ENCODE peak calls at places on chromosomes 2 and 18, in six cellular contexts. Y is suprapubic skin, C is DND-41, F is cardiac muscle cell, E is mesendoderm, R is upper lobe of right lung. I is an unnamed sample.

GRCh38 chr18:76454429-76454828 is 40.6 kb downstream of the ZNF516 start:
- DNase-seq in Y (no peak), R (no peak), C (no peak), F (no peak), E (no peak), I (no peak)

GRCh38 chr2:126874961-126875360 is 23.7 kb upstream of the TEX51 start:
- DNase-seq in E (no peak), R (no peak), Y (no peak), F (no peak), C (no peak), I (no peak)

GRCh38 chr18:32048507-32049091 is 30.0 kb downstream of the RNF125 start:
- DNase-seq in E (peak), F (peak), R (no peak), Y (no peak), C (no peak), I (no peak)

GRCh38 chr2:238868067-238868524 is 20.2 kb downstream of the TWIST2 start:
- DNase-seq in F (peak), E (no peak), Y (peak), C (no peak), R (peak), I (no peak)

GRCh38 chr2:169768262-169768995 is 30.2 kb upstream of the SSB start:
- DNase-seq in Y (no peak), E (no peak), R (peak), C (no peak), F (no peak), I (no peak)

GRCh38 chr18:631560-631959 is 25.9 kb upstream of the TYMS start:
- DNase-seq in F (no peak), R (no peak), E (no peak), Y (no peak), C (no peak), I (no peak)

GRCh38 chr18:54242327-54242726 is 17.9 kb upstream of the MBD2 start:
- DNase-seq in E (no peak), R (no peak), C (no peak), Y (no peak), F (no peak), I (no peak)

GRCh38 chr2:117065912-117066311 is 748.6 kb upstream of the DDX18 start:
- DNase-seq in E (no peak), Y (no peak), F (no peak), R (no peak), C (no peak), I (no peak)

GRCh38 chr2:179612108-179612507 is 249.3 kb downstream of the ZNF385B start:
- DNase-seq in Y (no peak), C (no peak), F (no peak), E (peak), R (no peak), I (no peak)

GRCh38 chr2:232418466-232419244 is 12.0 kb downstream of the ALPG start:
- DNase-seq in Y (peak), E (peak), F (peak), C (no peak), R (peak), I (no peak)

GRCh38 chr2:81529944-81530343 is 1225.4 kb upstream of the LRRTM1 start:
- DNase-seq in E (no peak), C (no peak), R (no peak), Y (no peak), F (no peak), I (no peak)

DNA sequence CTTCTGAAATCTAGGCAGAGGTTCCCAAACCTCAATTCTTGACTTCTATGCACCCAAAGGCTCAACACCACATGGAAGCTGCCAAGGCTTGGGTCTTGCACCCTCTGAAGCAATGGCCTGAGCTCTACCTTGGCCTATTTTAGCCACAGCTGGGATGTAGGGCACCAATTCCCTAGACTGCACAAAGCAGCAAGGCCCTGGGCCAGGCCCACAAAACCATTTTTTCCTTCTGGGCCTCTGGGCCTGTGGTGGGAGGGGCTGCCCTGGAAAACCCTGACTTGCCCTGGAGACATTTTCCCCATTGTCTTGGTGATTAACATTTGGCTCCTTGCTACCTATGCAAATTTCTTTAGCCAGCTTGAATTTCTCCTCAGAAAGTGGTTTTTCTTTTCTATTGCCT is 315.2 kb downstream of the DCDC2C start:
- DNase-seq in E (no peak), F (no peak), C (no peak), Y (no peak), R (no peak), I (no peak)
- H3K27ac ChIP-seq in E (no peak), F (no peak), C (no peak), Y (no peak), R (no peak), I (no peak)

DNA sequence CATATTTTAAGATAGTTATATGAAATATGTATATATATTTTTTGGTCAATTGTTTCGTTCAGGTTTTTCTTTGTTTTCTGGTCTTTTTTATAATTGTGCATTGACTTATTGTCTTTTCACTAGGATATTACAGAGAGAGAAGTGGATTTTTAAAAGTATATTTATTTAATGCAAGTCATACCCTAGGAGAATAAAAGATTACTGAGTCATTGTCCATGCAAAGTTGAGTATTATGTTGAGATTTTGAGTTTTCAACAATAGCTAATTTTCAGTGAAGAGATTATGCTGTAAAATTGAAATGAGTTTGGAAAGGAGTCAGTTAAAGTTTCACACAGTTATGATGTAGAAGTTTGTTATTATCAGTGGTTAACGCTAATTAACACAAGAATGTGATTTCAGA is 203.6 kb upstream of the SPRED2 start:
- DNase-seq in Y (no peak), F (no peak), C (no peak), E (no peak), R (no peak), I (no peak)
- H3K27ac ChIP-seq in Y (no peak), F (no peak), C (no peak), E (no peak), R (no peak), I (no peak)

GRCh38 chr2:188634656-188635055 is 339.5 kb upstream of the COL3A1 start:
- DNase-seq in F (no peak), R (no peak), C (no peak), Y (no peak), E (no peak), I (no peak)

GRCh38 chr2:188629890-188630483 is 338.3 kb downstream of the GULP1 start:
- DNase-seq in E (no peak), C (no peak), F (peak), Y (no peak), R (no peak), I (no peak)

GRCh38 chr2:188623995-188624643 is 332.4 kb downstream of the GULP1 start:
- DNase-seq in Y (no peak), R (no peak), E (peak), F (peak), C (no peak), I (no peak)

GRCh38 chr2:188631037-188631794 is 339.5 kb downstream of the GULP1 start:
- DNase-seq in E (no peak), R (no peak), Y (no peak), C (no peak), F (no peak), I (no peak)

GRCh38 chr2:188628989-188629889 is 337.6 kb downstream of the GULP1 start:
- DNase-seq in R (no peak), F (peak), Y (no peak), C (no peak), E (peak), I (no peak)
- H3K27ac ChIP-seq in R (no peak), F (no peak), Y (peak), C (no peak), E (no peak), I (no peak)

DNA sequence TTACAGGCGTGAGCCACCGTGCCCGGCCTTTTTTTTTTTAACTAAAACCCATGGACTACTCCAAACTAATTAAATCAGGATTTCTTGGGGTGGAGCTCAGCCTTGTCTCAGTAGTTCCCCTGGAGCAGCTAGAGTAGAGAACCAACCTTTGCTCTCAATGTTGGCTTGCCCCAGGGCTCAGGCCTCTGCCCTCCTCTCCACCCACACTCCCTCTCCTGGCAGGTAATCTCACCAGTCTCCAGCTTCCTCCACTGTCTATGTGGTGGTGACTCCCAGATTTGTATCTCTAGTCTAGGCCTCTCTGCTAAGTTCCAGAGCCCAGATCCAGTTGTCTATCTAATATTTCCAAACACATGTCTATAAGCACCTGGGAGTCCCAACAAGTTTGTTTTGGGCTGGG is 9.6 kb upstream of the MTA3 start:
- DNase-seq in R (no peak), E (peak), Y (no peak), C (no peak), F (no peak), I (no peak)
- H3K27ac ChIP-seq in R (no peak), E (no peak), Y (no peak), C (no peak), F (no peak), I (no peak)

GRCh38 chr2:212032032-212032431 is 506.6 kb downstream of the ERBB4 start:
- DNase-seq in Y (no peak), F (peak), R (no peak), E (no peak), C (no peak), I (no peak)

GRCh38 chr2:212032536-212033219 is 505.9 kb downstream of the ERBB4 start:
- DNase-seq in C (no peak), R (no peak), Y (no peak), F (peak), E (no peak), I (no peak)

GRCh38 chr2:212033888-212034287 is 504.7 kb downstream of the ERBB4 start:
- DNase-seq in F (no peak), E (no peak), C (no peak), Y (no peak), R (no peak), I (no peak)

GRCh38 chr2:212027681-212028628 is 510.6 kb downstream of the ERBB4 start:
- DNase-seq in C (no peak), F (peak), E (no peak), R (no peak), Y (no peak), I (no peak)

DNA sequence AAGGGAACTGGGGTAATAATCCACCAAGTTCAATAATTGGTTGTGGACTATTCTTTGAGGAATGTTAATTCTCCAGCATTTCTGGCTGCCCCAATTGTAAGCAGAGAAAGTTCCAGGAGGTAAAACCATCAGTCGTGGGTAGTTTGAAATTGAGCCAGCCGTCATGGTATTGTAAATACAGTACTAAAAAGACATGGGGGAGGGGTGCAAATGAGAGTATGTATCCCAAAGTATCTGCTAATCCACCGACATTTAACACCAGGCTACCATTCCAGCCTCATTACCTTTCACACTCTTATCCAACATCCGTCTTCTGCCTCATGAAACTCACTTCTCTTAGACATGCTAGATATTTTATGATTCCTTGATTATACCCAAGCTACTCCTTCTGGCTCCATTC is 507.9 kb downstream of the ERBB4 start:
- DNase-seq in Y (no peak), F (no peak), E (peak), C (no peak), R (no peak), I (no peak)
- H3K27ac ChIP-seq in Y (no peak), F (no peak), E (no peak), C (no peak), R (no peak), I (no peak)

GRCh38 chr2:185921048-185921756 is 182.6 kb downstream of the FSIP2 start:
- DNase-seq in R (no peak), E (peak), Y (no peak), F (no peak), C (no peak), I (no peak)
- H3K27ac ChIP-seq in R (no peak), E (peak), Y (no peak), F (no peak), C (no peak), I (no peak)

DNA sequence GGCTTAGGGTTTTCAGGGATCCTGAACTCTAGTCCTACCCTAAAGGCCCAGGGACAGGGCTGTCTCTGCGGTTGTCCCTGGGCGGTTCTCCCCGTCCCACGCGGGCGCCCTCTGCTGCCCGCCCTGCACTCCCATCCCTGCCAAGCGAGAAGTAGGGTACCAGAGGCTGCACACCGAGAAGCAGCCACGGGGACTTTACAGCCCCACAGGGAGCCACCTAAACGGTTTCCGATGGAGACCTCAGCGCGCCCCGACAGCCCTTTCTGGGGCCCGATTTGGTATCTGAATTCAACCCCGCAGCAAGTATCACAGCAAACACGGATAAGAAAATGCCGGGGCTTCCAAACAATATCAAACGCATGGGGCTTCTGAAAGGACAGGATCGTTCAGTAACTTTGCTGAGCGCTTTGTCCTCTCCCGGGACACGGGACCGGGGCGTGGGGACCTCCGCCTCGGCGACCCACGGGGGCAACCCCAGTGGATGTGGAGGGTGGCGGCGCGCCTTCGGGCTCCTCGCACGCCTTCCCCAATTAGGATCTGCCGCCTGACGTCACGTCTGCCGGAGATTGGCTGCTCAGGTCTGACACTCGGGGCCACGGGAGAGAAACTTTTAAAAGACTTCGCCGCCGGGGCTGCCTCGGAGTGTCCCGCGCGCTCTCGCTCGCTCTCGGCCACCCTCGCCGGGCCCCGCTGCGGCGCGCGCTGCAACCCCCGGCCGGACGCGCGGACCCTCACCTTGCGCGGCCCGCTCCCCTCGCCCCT is at the start of gene LTBP1:
- DNase-seq in R (peak), C (peak), E (peak), Y (no peak), F (peak), I (peak)
- H3K27ac ChIP-seq in R (no peak), C (no peak), E (peak), Y (peak), F (peak), I (peak)

I was measured in breast epithelium.